ENCODE peak calls at places on chromosomes 13 and 19, in five cellular contexts. P, G, H, C and I are unnamed samples.

GRCh38 chr13:100439247-100439955 is 149.2 kb downstream of the GGACT start:
- DNase-seq in H (no peak), P (peak; percentile 25), C (no peak), G (no peak), I (no peak)

GRCh38 chr13:97148894-97149293 is 73.2 kb upstream of the MBNL2 start:
- DNase-seq in H (peak; percentile 48), C (no peak), G (no peak), P (no peak), I (no peak)

GRCh38 chr13:103516009-103516795 is 450.0 kb upstream of the SLC10A2 start:
- DNase-seq in G (no peak), H (no peak), C (no peak), P (no peak), I (no peak)

GRCh38 chr19:55657004-55657747 is 2.3 kb downstream of the U2AF2 start:
- DNase-seq in G (no peak), P (no peak), H (no peak), C (no peak), I (no peak)

GRCh38 chr19:49809155-49809986 is 3.7 kb downstream of the FUZ start:
- DNase-seq in P (no peak), H (no peak), C (peak; percentile 35), G (no peak), I (no peak)

GRCh38 chr13:111962431-111962891 is 104.5 kb upstream of the SOX1 start:
- DNase-seq in H (no peak), G (no peak), P (no peak), C (no peak), I (no peak)

GRCh38 chr13:20258208-20258962 is 26.3 kb upstream of the GJB6 start:
- DNase-seq in G (no peak), C (no peak), H (no peak), P (no peak), I (no peak)

GRCh38 chr13:107421951-107422350 is 793.4 kb downstream of the LIG4 start:
- DNase-seq in P (no peak), H (no peak), G (no peak), C (no peak), I (no peak)

GRCh38 chr19:19661675-19662251 is 1.7 kb downstream of the ATP13A1 start:
- DNase-seq in P (no peak), H (peak; percentile 25), G (peak; percentile 66), C (peak; percentile 66), I (peak; percentile 65)

GRCh38 chr13:101624210-101624922 is 171.9 kb downstream of the ITGBL1 start:
- DNase-seq in C (no peak), H (no peak), P (no peak), G (no peak), I (no peak)

GRCh38 chr19:40806385-40807146 is 7.6 kb downstream of the EGLN2 start:
- DNase-seq in H (peak; percentile 87), P (peak; percentile 90), G (peak; percentile 90), C (peak; percentile 66), I (peak; percentile 88)

GRCh38 chr19:35146746-35147466 is 3.9 kb downstream of the FXYD7 start:
- DNase-seq in G (no peak), H (no peak), P (no peak), C (no peak), I (no peak)

GRCh38 chr19:56273563-56274117 is 1.1 kb downstream of the EDDM13 start:
- DNase-seq in C (no peak), P (no peak), G (no peak), H (no peak), I (no peak)

GRCh38 chr13:103067751-103068563 is 1.7 kb upstream of the SLC10A2 start:
- DNase-seq in G (no peak), P (peak; percentile 64), H (no peak), C (no peak), I (no peak)

GRCh38 chr19:32718286-32718685 is 1.3 kb upstream of the TDRD12 start:
- DNase-seq in C (no peak), P (no peak), H (no peak), G (no peak), I (no peak)

GRCh38 chr13:37640499-37640898 is 41.9 kb upstream of the POSTN start:
- DNase-seq in C (no peak), G (no peak), H (peak; percentile 3), P (no peak), I (no peak)

GRCh38 chr19:35734273-35734672 is 8.0 kb downstream of the IGFLR1 start:
- DNase-seq in C (no peak), H (no peak), G (no peak), P (no peak), I (no peak)

GRCh38 chr13:46668302-46668720 is 115.3 kb downstream of the LRCH1 start:
- DNase-seq in C (no peak), P (no peak), G (no peak), H (no peak), I (no peak)

GRCh38 chr13:100235311-100235901 is 146.5 kb downstream of the PCCA start:
- DNase-seq in G (no peak), H (peak; percentile 25), P (no peak), C (peak; percentile 60), I (no peak)

GRCh38 chr19:51687791-51688664 is 5.1 kb upstream of the SPACA6 start:
- DNase-seq in P (no peak), H (peak; percentile 41), C (no peak), G (no peak), I (no peak)

GRCh38 chr13:72960541-72960940 is 98.3 kb upstream of the KLF5 start:
- DNase-seq in G (no peak), P (no peak), C (peak; percentile 24), H (no peak), I (no peak)

GRCh38 chr13:36282818-36283432 is 14.7 kb downstream of the CCDC169 start:
- DNase-seq in G (no peak), H (peak; percentile 14), C (peak; percentile 17), P (no peak), I (no peak)

GRCh38 chr13:113650731-113651148 is 7.3 kb downstream of the ATP4B start:
- DNase-seq in P (no peak), G (no peak), H (no peak), C (no peak), I (no peak)

GRCh38 chr13:74288361-74288911 is 154.2 kb upstream of the KLF12 start:
- DNase-seq in G (no peak), P (no peak), C (no peak), H (no peak), I (no peak)

GRCh38 chr13:45331123-45331619 is 9.8 kb downstream of the TPT1 start:
- DNase-seq in C (no peak), H (no peak), P (no peak), G (no peak), I (no peak)
- TF ChIP-seq POLR2A in C (peak; percentile 36), H (peak; percentile 35), P (peak; percentile 27), G (no peak), I (no peak)

GRCh38 chr13:50238922-50239321 is 223.7 kb downstream of the KCNRG start:
- DNase-seq in G (no peak), P (no peak), C (no peak), H (no peak), I (no peak)
- TF ChIP-seq POLR2AphosphoS5 in G (no peak), P (no peak), C (no peak), H (no peak), I (no peak)

GRCh38 chr13:34808649-34809048 is 133.4 kb upstream of the NBEA start:
- DNase-seq in C (no peak), G (no peak), P (no peak), H (no peak), I (no peak)

GRCh38 chr13:34805347-34805746 is 136.7 kb upstream of the NBEA start:
- DNase-seq in C (no peak), P (no peak), H (no peak), G (no peak), I (no peak)

DNA sequence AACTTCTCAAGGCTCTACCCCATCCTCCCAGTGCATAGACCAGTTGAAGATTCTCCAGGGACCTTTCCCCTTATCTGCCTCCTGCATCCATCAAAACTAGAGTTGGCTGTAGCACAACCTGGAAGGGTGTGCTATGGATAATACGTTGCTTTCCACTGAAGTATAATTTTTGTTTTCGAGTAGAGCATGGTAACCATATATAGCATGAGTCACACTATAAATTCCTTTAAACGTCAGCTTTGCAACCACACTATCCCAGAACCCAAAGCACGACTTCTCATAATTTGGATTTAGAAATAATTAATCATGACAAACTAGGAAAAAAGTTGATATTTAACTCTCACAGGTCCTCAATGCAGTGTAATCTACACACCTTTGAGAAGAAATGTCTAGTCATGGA is 138.3 kb upstream of the NBEA start:
- DNase-seq in H (no peak), P (no peak), G (no peak), C (no peak), I (no peak)
- TF ChIP-seq TAF1 in H (no peak), P (no peak), G (no peak), C (no peak), I (no peak)

GRCh38 chr13:28140433-28141125 is 2.2 kb downstream of the PAN3 start:
- DNase-seq in H (no peak), C (no peak), G (no peak), P (no peak), I (no peak)

GRCh38 chr13:28147489-28147888 is 9.1 kb downstream of the PAN3 start:
- DNase-seq in C (no peak), P (no peak), G (no peak), H (no peak), I (no peak)

DNA sequence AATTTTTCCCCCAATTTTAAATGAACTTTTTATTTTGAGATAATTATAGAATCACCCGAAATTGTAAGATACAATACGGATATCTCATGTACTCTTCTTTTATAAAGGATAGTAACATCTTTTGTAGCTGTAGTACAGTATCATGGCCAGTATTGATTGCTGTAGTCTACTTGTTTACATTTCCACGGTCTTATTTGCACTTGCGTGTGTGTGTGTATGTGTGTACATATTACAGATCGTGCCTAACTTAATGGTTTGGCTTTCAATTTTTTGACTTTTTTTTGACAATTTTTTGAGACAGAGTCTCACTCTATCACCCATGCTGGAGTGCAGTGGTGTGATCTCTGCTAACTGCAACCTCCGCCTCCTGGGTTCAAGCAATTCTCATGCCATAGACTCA is 6.7 kb downstream of the PAN3 start:
- DNase-seq in H (no peak), P (no peak), G (no peak), C (peak; percentile 65), I (no peak)
- TF ChIP-seq POLR2A in H (no peak), P (no peak), G (no peak), C (no peak), I (no peak)

GRCh38 chr13:40077396-40078027 is 422.1 kb downstream of the COG6 start:
- DNase-seq in H (no peak), C (no peak), P (no peak), G (no peak), I (no peak)
- TF ChIP-seq POLR2AphosphoS5 in H (no peak), C (no peak), P (no peak), G (no peak), I (no peak)

DNA sequence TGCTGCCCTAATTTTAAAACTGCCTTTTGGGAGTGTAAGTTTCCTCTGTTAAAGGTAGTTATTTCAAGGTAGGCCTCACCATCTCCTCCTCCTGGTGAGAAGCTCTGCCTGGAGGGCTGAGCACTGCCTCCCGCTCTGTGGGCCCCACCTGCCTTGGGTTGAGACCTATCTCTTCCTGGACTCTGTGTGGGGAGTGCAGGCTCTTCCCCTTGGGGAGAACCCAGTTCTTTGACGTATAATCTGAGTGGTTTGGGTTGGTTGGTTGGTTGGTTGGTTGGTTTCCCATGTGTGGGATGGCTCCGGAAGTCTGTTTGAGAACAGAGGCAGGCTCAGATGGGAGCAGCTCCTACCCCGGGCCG is 39.1 kb downstream of the ACTN4 start:
- DNase-seq in C (no peak), P (no peak), G (no peak), H (no peak), I (no peak)
- TF ChIP-seq TAF1 in C (no peak), P (no peak), G (no peak), H (no peak), I (no peak)